ENCODE peak calls at places on chromosomes 7 and 10, in four cellular contexts. V, O, A and L are unnamed samples.

GRCh38 chr10:6542999-6543430 is 37.1 kb downstream of the PRKCQ start:
- DNase-seq in A (no peak), O (no peak), V (no peak), L (no peak)

GRCh38 chr7:102170417-102170970 is 116.2 kb upstream of the SH2B2 start:
- DNase-seq in O (peak), A (no peak), V (no peak), L (no peak)

GRCh38 chr10:95697429-95697828 is 3.7 kb upstream of the TCTN3 start:
- DNase-seq in O (no peak), V (no peak), A (no peak), L (no peak)

GRCh38 chr7:98875501-98875900 is 2.8 kb upstream of the TRRAP start:
- DNase-seq in V (peak), O (no peak), A (no peak), L (no peak)

GRCh38 chr7:148664319-148664718 is 34.4 kb upstream of the CUL1 start:
- DNase-seq in V (no peak), A (no peak), O (peak), L (no peak)

GRCh38 chr10:34771106-34771505 is 44.0 kb downstream of the PARD3 start:
- DNase-seq in A (no peak), V (no peak), O (no peak), L (no peak)

GRCh38 chr7:148084138-148084537 is 506.4 kb upstream of the C7orf33 start:
- DNase-seq in A (peak), V (no peak), O (no peak), L (no peak)

GRCh38 chr10:124186956-124187355 is 93.6 kb upstream of the CHST15 start:
- DNase-seq in O (no peak), V (no peak), A (no peak), L (no peak)

GRCh38 chr10:132886211-132887099 is 55.9 kb downstream of the CFAP46 start:
- DNase-seq in V (peak), O (no peak), A (no peak), L (peak)

GRCh38 chr10:123648595-123648994 is 17.6 kb upstream of the GPR26 start:
- DNase-seq in A (no peak), V (no peak), O (no peak), L (no peak)

GRCh38 chr7:90804370-90804769 is 208.2 kb downstream of the CDK14 start:
- DNase-seq in O (peak), A (no peak), V (no peak), L (no peak)

GRCh38 chr10:93376372-93377296 is 105.5 kb downstream of the MYOF start:
- DNase-seq in A (peak), V (no peak), O (peak), L (peak)

GRCh38 chr7:105354383-105354782 is 34.3 kb downstream of the SRPK2 start:
- DNase-seq in V (no peak), O (no peak), A (no peak), L (no peak)

GRCh38 chr7:7438851-7439250 is 96.8 kb downstream of the COL28A1 start:
- DNase-seq in O (peak), V (no peak), A (no peak), L (no peak)

GRCh38 chr7:1569016-1569415 is 816 bp downstream of the PSMG3 start:
- DNase-seq in O (no peak), V (no peak), A (peak), L (peak)

GRCh38 chr10:84632866-84633265 is 304.5 kb downstream of the CCSER2 start:
- DNase-seq in O (no peak), V (no peak), A (no peak), L (no peak)

GRCh38 chr10:100504101-100504500 is 15.6 kb downstream of the SEC31B start:
- DNase-seq in O (no peak), V (no peak), A (no peak), L (no peak)

GRCh38 chr7:24701232-24701898 is 55.9 kb downstream of the GSDME start:
- DNase-seq in A (no peak), V (no peak), O (no peak), L (no peak)

GRCh38 chr7:140674356-140674800 is 1.6 kb downstream of the ADCK2 start:
- DNase-seq in O (no peak), A (peak), V (peak), L (peak)

GRCh38 chr7:66503551-66504031 is 125.1 kb upstream of the KCTD7 start:
- DNase-seq in A (no peak), V (peak), O (no peak), L (no peak)

GRCh38 chr7:6234384-6234783 is 38.0 kb downstream of the CYTH3 start:
- DNase-seq in O (no peak), V (no peak), A (no peak), L (no peak)

GRCh38 chr10:121796342-121796741 is 131.5 kb downstream of the ATE1 start:
- DNase-seq in A (no peak), V (no peak), O (no peak), L (no peak)

GRCh38 chr7:48139461-48139860 is 31.8 kb upstream of the ABCA13 start:
- DNase-seq in A (no peak), V (no peak), O (peak), L (no peak)

GRCh38 chr7:132419538-132419937 is 156.7 kb downstream of the PLXNA4 start:
- DNase-seq in V (no peak), O (peak), A (no peak), L (no peak)

GRCh38 chr10:76117949-76118348 is 686.5 kb downstream of the LRMDA start:
- DNase-seq in A (no peak), O (no peak), V (no peak), L (no peak)

GRCh38 chr10:71638087-71638576 is 81.4 kb downstream of the C10orf105 start:
- DNase-seq in A (peak), V (no peak), O (peak), L (peak)

GRCh38 chr7:111266613-111267012 is 175.7 kb downstream of the LRRN3 start:
- DNase-seq in V (no peak), A (no peak), O (no peak), L (no peak)

GRCh38 chr10:100163704-100164621 is 21.9 kb downstream of the ERLIN1 start:
- DNase-seq in O (no peak), A (no peak), V (no peak), L (no peak)

GRCh38 chr10:31855033-31855432 is 73.6 kb downstream of the ARHGAP12 start:
- DNase-seq in V (no peak), A (no peak), O (no peak), L (no peak)

GRCh38 chr7:137482466-137482865 is 138.9 kb upstream of the PTN start:
- DNase-seq in V (no peak), A (no peak), O (no peak), L (no peak)

GRCh38 chr7:72064916-72065315 is 347.2 kb downstream of the CALN1 start:
- DNase-seq in O (no peak), A (no peak), V (no peak), L (no peak)

GRCh38 chr10:6987536-6987945 is 407.5 kb upstream of the PRKCQ start:
- DNase-seq in V (no peak), A (no peak), O (no peak), L (no peak)

GRCh38 chr10:88385601-88386203 is 197.4 kb downstream of the RNLS start:
- DNase-seq in O (no peak), A (peak), V (no peak), L (peak)

GRCh38 chr7:155257482-155258232 is 40.0 kb upstream of the INSIG1 start:
- DNase-seq in O (peak), A (no peak), V (no peak), L (peak)

GRCh38 chr10:75403144-75404022 is 1.8 kb upstream of the ZNF503 start:
- DNase-seq in V (no peak), A (peak), O (peak), L (peak)

GRCh38 chr10:21516270-21517131 is 9.0 kb downstream of the SKIDA1 start:
- DNase-seq in O (peak), A (peak), V (peak), L (peak)

GRCh38 chr7:98281757-98282652 is 519 bp downstream of the BRI3 start:
- DNase-seq in V (peak), A (peak), O (peak), L (peak)

GRCh38 chr7:106618480-106618879 is 42.5 kb downstream of the CCDC71L start:
- DNase-seq in O (peak), A (no peak), V (no peak), L (no peak)

GRCh38 chr7:117014673-117015133 is 61.4 kb downstream of the ST7 start:
- DNase-seq in A (peak), O (peak), V (no peak), L (peak)